ENCODE peak calls at places on chromosomes 1 and 21, in seven cellular contexts. One of them, this sample, is unnamed.

GRCh38 chr1:162230517-162230916 is 146.1 kb downstream of the SPATA46 start:
- DNase-seq in stimulated activated CD4-positive, alpha-beta T cell treated with anti-CD3 and anti-CD28 coated beads, Interleukin-1b, Interleukin-23, amount 100 ng/mL, for 4 hours: no peak
- DNase-seq in iris pigment epithelial cell: no peak
- DNase-seq in heart left ventricle: no peak
- DNase-seq in cardiac fibroblast: no peak
- DNase-seq in NCI-H1694: no peak
- DNase-seq in GM13976: no peak
- DNase-seq in this sample: no peak

GRCh38 chr21:32698286-32698685 is 29.5 kb downstream of the SYNJ1 start:
- DNase-seq in stimulated activated CD4-positive, alpha-beta T cell treated with anti-CD3 and anti-CD28 coated beads, Interleukin-1b, Interleukin-23, amount 100 ng/mL, for 4 hours: no peak
- DNase-seq in iris pigment epithelial cell: no peak
- DNase-seq in heart left ventricle: no peak
- DNase-seq in cardiac fibroblast: no peak
- DNase-seq in NCI-H1694: no peak
- DNase-seq in GM13976: no peak
- DNase-seq in this sample: no peak

GRCh38 chr1:209183195-209183594 is 400.3 kb upstream of the CAMK1G start:
- DNase-seq in stimulated activated CD4-positive, alpha-beta T cell treated with anti-CD3 and anti-CD28 coated beads, Interleukin-1b, Interleukin-23, amount 100 ng/mL, for 4 hours: no peak
- DNase-seq in iris pigment epithelial cell: no peak
- DNase-seq in heart left ventricle: no peak
- DNase-seq in cardiac fibroblast: no peak
- DNase-seq in NCI-H1694: no peak
- DNase-seq in GM13976: no peak
- DNase-seq in this sample: no peak

GRCh38 chr1:39779137-39779536 is 8.0 kb upstream of the OXCT2 start:
- DNase-seq in stimulated activated CD4-positive, alpha-beta T cell treated with anti-CD3 and anti-CD28 coated beads, Interleukin-1b, Interleukin-23, amount 100 ng/mL, for 4 hours: no peak
- DNase-seq in iris pigment epithelial cell: no peak
- DNase-seq in heart left ventricle: no peak
- DNase-seq in cardiac fibroblast: no peak
- DNase-seq in NCI-H1694: no peak
- DNase-seq in GM13976: no peak
- DNase-seq in this sample: no peak

GRCh38 chr1:229381234-229381633 is 38.4 kb upstream of the CCSAP start:
- DNase-seq in stimulated activated CD4-positive, alpha-beta T cell treated with anti-CD3 and anti-CD28 coated beads, Interleukin-1b, Interleukin-23, amount 100 ng/mL, for 4 hours: no peak
- DNase-seq in iris pigment epithelial cell: no peak
- DNase-seq in heart left ventricle: no peak
- DNase-seq in cardiac fibroblast: no peak
- DNase-seq in NCI-H1694: no peak
- DNase-seq in GM13976: no peak
- DNase-seq in this sample: no peak

GRCh38 chr1:88217386-88217785 is 466.7 kb upstream of the PKN2 start:
- DNase-seq in stimulated activated CD4-positive, alpha-beta T cell treated with anti-CD3 and anti-CD28 coated beads, Interleukin-1b, Interleukin-23, amount 100 ng/mL, for 4 hours: no peak
- DNase-seq in iris pigment epithelial cell: no peak
- DNase-seq in heart left ventricle: no peak
- DNase-seq in cardiac fibroblast: no peak
- DNase-seq in NCI-H1694: no peak
- DNase-seq in GM13976: no peak
- DNase-seq in this sample: no peak

GRCh38 chr1:212229654-212230053 is 55.6 kb upstream of the PPP2R5A start:
- DNase-seq in stimulated activated CD4-positive, alpha-beta T cell treated with anti-CD3 and anti-CD28 coated beads, Interleukin-1b, Interleukin-23, amount 100 ng/mL, for 4 hours: no peak
- DNase-seq in iris pigment epithelial cell: peak; percentile 81
- DNase-seq in heart left ventricle: no peak
- DNase-seq in cardiac fibroblast: peak; percentile 70
- DNase-seq in NCI-H1694: no peak
- DNase-seq in GM13976: no peak
- DNase-seq in this sample: no peak

GRCh38 chr1:214558002-214558770 is 6.8 kb upstream of the PTPN14 start:
- DNase-seq in stimulated activated CD4-positive, alpha-beta T cell treated with anti-CD3 and anti-CD28 coated beads, Interleukin-1b, Interleukin-23, amount 100 ng/mL, for 4 hours: no peak
- DNase-seq in iris pigment epithelial cell: peak; percentile 97
- DNase-seq in heart left ventricle: no peak
- DNase-seq in cardiac fibroblast: peak; percentile 90
- DNase-seq in NCI-H1694: no peak
- DNase-seq in GM13976: no peak
- DNase-seq in this sample: no peak

GRCh38 chr1:44870096-44870495 is 27.0 kb upstream of the PTCH2 start:
- DNase-seq in stimulated activated CD4-positive, alpha-beta T cell treated with anti-CD3 and anti-CD28 coated beads, Interleukin-1b, Interleukin-23, amount 100 ng/mL, for 4 hours: no peak
- DNase-seq in iris pigment epithelial cell: no peak
- DNase-seq in heart left ventricle: no peak
- DNase-seq in cardiac fibroblast: no peak
- DNase-seq in NCI-H1694: no peak
- DNase-seq in GM13976: no peak
- DNase-seq in this sample: no peak

GRCh38 chr21:43333301-43334062 is 93.4 kb downstream of the SIK1 start:
- DNase-seq in stimulated activated CD4-positive, alpha-beta T cell treated with anti-CD3 and anti-CD28 coated beads, Interleukin-1b, Interleukin-23, amount 100 ng/mL, for 4 hours: no peak
- DNase-seq in iris pigment epithelial cell: peak; percentile 84
- DNase-seq in heart left ventricle: peak; percentile 64
- DNase-seq in cardiac fibroblast: peak; percentile 91
- DNase-seq in NCI-H1694: no peak
- DNase-seq in GM13976: no peak
- DNase-seq in this sample: no peak

GRCh38 chr21:39132248-39132647 is 51.0 kb downstream of the PSMG1 start:
- DNase-seq in stimulated activated CD4-positive, alpha-beta T cell treated with anti-CD3 and anti-CD28 coated beads, Interleukin-1b, Interleukin-23, amount 100 ng/mL, for 4 hours: no peak
- DNase-seq in iris pigment epithelial cell: no peak
- DNase-seq in heart left ventricle: no peak
- DNase-seq in cardiac fibroblast: no peak
- DNase-seq in NCI-H1694: no peak
- DNase-seq in GM13976: no peak
- DNase-seq in this sample: no peak

GRCh38 chr1:89102055-89102454 is 23.9 kb downstream of the GBP2 start:
- DNase-seq in stimulated activated CD4-positive, alpha-beta T cell treated with anti-CD3 and anti-CD28 coated beads, Interleukin-1b, Interleukin-23, amount 100 ng/mL, for 4 hours: no peak
- DNase-seq in iris pigment epithelial cell: no peak
- DNase-seq in heart left ventricle: no peak
- DNase-seq in cardiac fibroblast: no peak
- DNase-seq in NCI-H1694: no peak
- DNase-seq in GM13976: no peak
- DNase-seq in this sample: no peak

GRCh38 chr1:198449281-198449680 is 91.2 kb downstream of the ATP6V1G3 start:
- DNase-seq in stimulated activated CD4-positive, alpha-beta T cell treated with anti-CD3 and anti-CD28 coated beads, Interleukin-1b, Interleukin-23, amount 100 ng/mL, for 4 hours: no peak
- DNase-seq in iris pigment epithelial cell: no peak
- DNase-seq in heart left ventricle: no peak
- DNase-seq in cardiac fibroblast: no peak
- DNase-seq in NCI-H1694: no peak
- DNase-seq in GM13976: no peak
- DNase-seq in this sample: no peak

GRCh38 chr1:33468972-33469371 is 3.5 kb upstream of the ZSCAN20 start:
- DNase-seq in stimulated activated CD4-positive, alpha-beta T cell treated with anti-CD3 and anti-CD28 coated beads, Interleukin-1b, Interleukin-23, amount 100 ng/mL, for 4 hours: no peak
- DNase-seq in iris pigment epithelial cell: no peak
- DNase-seq in heart left ventricle: no peak
- DNase-seq in cardiac fibroblast: no peak
- DNase-seq in NCI-H1694: no peak
- DNase-seq in GM13976: no peak
- DNase-seq in this sample: no peak

GRCh38 chr1:42822833-42823392 is 5.7 kb upstream of the SVBP start:
- DNase-seq in stimulated activated CD4-positive, alpha-beta T cell treated with anti-CD3 and anti-CD28 coated beads, Interleukin-1b, Interleukin-23, amount 100 ng/mL, for 4 hours: no peak
- DNase-seq in iris pigment epithelial cell: peak; percentile 78
- DNase-seq in heart left ventricle: no peak
- DNase-seq in cardiac fibroblast: peak; percentile 43
- DNase-seq in NCI-H1694: no peak
- DNase-seq in GM13976: no peak
- DNase-seq in this sample: no peak

GRCh38 chr1:69058454-69058853 is 509.3 kb upstream of the LRRC7 start:
- DNase-seq in stimulated activated CD4-positive, alpha-beta T cell treated with anti-CD3 and anti-CD28 coated beads, Interleukin-1b, Interleukin-23, amount 100 ng/mL, for 4 hours: no peak
- DNase-seq in iris pigment epithelial cell: no peak
- DNase-seq in heart left ventricle: no peak
- DNase-seq in cardiac fibroblast: no peak
- DNase-seq in NCI-H1694: no peak
- DNase-seq in GM13976: no peak
- DNase-seq in this sample: no peak

GRCh38 chr1:59393211-59394180 is 96.6 kb downstream of the FGGY start:
- DNase-seq in stimulated activated CD4-positive, alpha-beta T cell treated with anti-CD3 and anti-CD28 coated beads, Interleukin-1b, Interleukin-23, amount 100 ng/mL, for 4 hours: no peak
- DNase-seq in iris pigment epithelial cell: peak; percentile 92
- DNase-seq in heart left ventricle: peak; percentile 76
- DNase-seq in cardiac fibroblast: peak; percentile 82
- DNase-seq in NCI-H1694: peak; percentile 93
- DNase-seq in GM13976: no peak
- DNase-seq in this sample: peak; percentile 79

GRCh38 chr21:27466175-27466574 is 499.3 kb upstream of the ADAMTS5 start:
- DNase-seq in stimulated activated CD4-positive, alpha-beta T cell treated with anti-CD3 and anti-CD28 coated beads, Interleukin-1b, Interleukin-23, amount 100 ng/mL, for 4 hours: no peak
- DNase-seq in iris pigment epithelial cell: no peak
- DNase-seq in heart left ventricle: no peak
- DNase-seq in cardiac fibroblast: peak; percentile 21
- DNase-seq in NCI-H1694: no peak
- DNase-seq in GM13976: no peak
- DNase-seq in this sample: no peak

GRCh38 chr1:103900005-103900404 is 150.3 kb downstream of the AMY1C start:
- DNase-seq in stimulated activated CD4-positive, alpha-beta T cell treated with anti-CD3 and anti-CD28 coated beads, Interleukin-1b, Interleukin-23, amount 100 ng/mL, for 4 hours: no peak
- DNase-seq in iris pigment epithelial cell: no peak
- DNase-seq in heart left ventricle: no peak
- DNase-seq in cardiac fibroblast: no peak
- DNase-seq in NCI-H1694: no peak
- DNase-seq in GM13976: no peak
- DNase-seq in this sample: no peak

GRCh38 chr1:246528933-246529731 is 22.1 kb upstream of the SMYD3 start:
- DNase-seq in stimulated activated CD4-positive, alpha-beta T cell treated with anti-CD3 and anti-CD28 coated beads, Interleukin-1b, Interleukin-23, amount 100 ng/mL, for 4 hours: no peak
- DNase-seq in iris pigment epithelial cell: peak; percentile 3
- DNase-seq in heart left ventricle: no peak
- DNase-seq in cardiac fibroblast: no peak
- DNase-seq in NCI-H1694: no peak
- DNase-seq in GM13976: no peak
- DNase-seq in this sample: no peak

GRCh38 chr1:226697151-226697575 is 41.9 kb downstream of the ITPKB start:
- DNase-seq in stimulated activated CD4-positive, alpha-beta T cell treated with anti-CD3 and anti-CD28 coated beads, Interleukin-1b, Interleukin-23, amount 100 ng/mL, for 4 hours: no peak
- DNase-seq in iris pigment epithelial cell: peak; percentile 89
- DNase-seq in heart left ventricle: no peak
- DNase-seq in cardiac fibroblast: peak; percentile 83
- DNase-seq in NCI-H1694: no peak
- DNase-seq in GM13976: no peak
- DNase-seq in this sample: no peak

GRCh38 chr1:43269627-43270375 is at the start of gene TMEM125:
- DNase-seq in stimulated activated CD4-positive, alpha-beta T cell treated with anti-CD3 and anti-CD28 coated beads, Interleukin-1b, Interleukin-23, amount 100 ng/mL, for 4 hours: no peak
- DNase-seq in iris pigment epithelial cell: no peak
- DNase-seq in heart left ventricle: no peak
- DNase-seq in cardiac fibroblast: no peak
- DNase-seq in NCI-H1694: no peak
- DNase-seq in GM13976: peak; percentile 18
- DNase-seq in this sample: no peak

GRCh38 chr21:38811257-38811656 is 5.5 kb downstream of the ETS2 start:
- DNase-seq in stimulated activated CD4-positive, alpha-beta T cell treated with anti-CD3 and anti-CD28 coated beads, Interleukin-1b, Interleukin-23, amount 100 ng/mL, for 4 hours: no peak
- DNase-seq in iris pigment epithelial cell: peak; percentile 88
- DNase-seq in heart left ventricle: no peak
- DNase-seq in cardiac fibroblast: peak; percentile 98
- DNase-seq in NCI-H1694: no peak
- DNase-seq in GM13976: no peak
- DNase-seq in this sample: no peak

GRCh38 chr1:35641233-35641866 is at the start of gene PSMB2:
- DNase-seq in stimulated activated CD4-positive, alpha-beta T cell treated with anti-CD3 and anti-CD28 coated beads, Interleukin-1b, Interleukin-23, amount 100 ng/mL, for 4 hours: peak; percentile 94
- DNase-seq in iris pigment epithelial cell: peak; percentile 96
- DNase-seq in heart left ventricle: peak; percentile 97
- DNase-seq in cardiac fibroblast: peak; percentile 98
- DNase-seq in NCI-H1694: peak; percentile 84
- DNase-seq in GM13976: peak; percentile 92
- DNase-seq in this sample: peak; percentile 92

GRCh38 chr1:94126651-94127050 is 5.7 kb upstream of the ABCA4 start:
- DNase-seq in stimulated activated CD4-positive, alpha-beta T cell treated with anti-CD3 and anti-CD28 coated beads, Interleukin-1b, Interleukin-23, amount 100 ng/mL, for 4 hours: no peak
- DNase-seq in iris pigment epithelial cell: peak; percentile 63
- DNase-seq in heart left ventricle: no peak
- DNase-seq in cardiac fibroblast: peak; percentile 44
- DNase-seq in NCI-H1694: no peak
- DNase-seq in GM13976: no peak
- DNase-seq in this sample: no peak

GRCh38 chr1:206591696-206592095 is 20.6 kb downstream of the EIF2D start:
- DNase-seq in stimulated activated CD4-positive, alpha-beta T cell treated with anti-CD3 and anti-CD28 coated beads, Interleukin-1b, Interleukin-23, amount 100 ng/mL, for 4 hours: no peak
- DNase-seq in iris pigment epithelial cell: no peak
- DNase-seq in heart left ventricle: no peak
- DNase-seq in cardiac fibroblast: no peak
- DNase-seq in NCI-H1694: no peak
- DNase-seq in GM13976: no peak
- DNase-seq in this sample: no peak

GRCh38 chr1:174074757-174075156 is 52.6 kb upstream of the RC3H1 start:
- DNase-seq in stimulated activated CD4-positive, alpha-beta T cell treated with anti-CD3 and anti-CD28 coated beads, Interleukin-1b, Interleukin-23, amount 100 ng/mL, for 4 hours: no peak
- DNase-seq in iris pigment epithelial cell: peak; percentile 42
- DNase-seq in heart left ventricle: no peak
- DNase-seq in cardiac fibroblast: peak; percentile 60
- DNase-seq in NCI-H1694: no peak
- DNase-seq in GM13976: peak; percentile 34
- DNase-seq in this sample: peak; percentile 15

GRCh38 chr1:237814319-237814924 is 76.3 kb downstream of the ZP4 start:
- DNase-seq in stimulated activated CD4-positive, alpha-beta T cell treated with anti-CD3 and anti-CD28 coated beads, Interleukin-1b, Interleukin-23, amount 100 ng/mL, for 4 hours: no peak
- DNase-seq in iris pigment epithelial cell: peak; percentile 26
- DNase-seq in heart left ventricle: no peak
- DNase-seq in cardiac fibroblast: peak; percentile 11
- DNase-seq in NCI-H1694: peak; percentile 5
- DNase-seq in GM13976: no peak
- DNase-seq in this sample: no peak

GRCh38 chr1:228101994-228102790 is 933 bp downstream of the C1orf35 start:
- DNase-seq in stimulated activated CD4-positive, alpha-beta T cell treated with anti-CD3 and anti-CD28 coated beads, Interleukin-1b, Interleukin-23, amount 100 ng/mL, for 4 hours: peak; percentile 40
- DNase-seq in iris pigment epithelial cell: peak; percentile 40
- DNase-seq in heart left ventricle: peak; percentile 71
- DNase-seq in cardiac fibroblast: peak; percentile 28
- DNase-seq in NCI-H1694: no peak
- DNase-seq in GM13976: peak; percentile 79
- DNase-seq in this sample: no peak

GRCh38 chr1:172533511-172534116 is 664 bp downstream of the SUCO start:
- DNase-seq in stimulated activated CD4-positive, alpha-beta T cell treated with anti-CD3 and anti-CD28 coated beads, Interleukin-1b, Interleukin-23, amount 100 ng/mL, for 4 hours: peak; percentile 1
- DNase-seq in iris pigment epithelial cell: peak; percentile 38
- DNase-seq in heart left ventricle: no peak
- DNase-seq in cardiac fibroblast: peak; percentile 43
- DNase-seq in NCI-H1694: peak; percentile 35
- DNase-seq in GM13976: no peak
- DNase-seq in this sample: no peak

GRCh38 chr21:45404726-45405270 is at the start of gene COL18A1:
- DNase-seq in stimulated activated CD4-positive, alpha-beta T cell treated with anti-CD3 and anti-CD28 coated beads, Interleukin-1b, Interleukin-23, amount 100 ng/mL, for 4 hours: peak; percentile 54
- DNase-seq in iris pigment epithelial cell: no peak
- DNase-seq in heart left ventricle: peak; percentile 84
- DNase-seq in cardiac fibroblast: peak; percentile 31
- DNase-seq in NCI-H1694: no peak
- DNase-seq in GM13976: peak; percentile 79
- DNase-seq in this sample: peak; percentile 41

GRCh38 chr1:25527946-25528595 is 15.3 kb upstream of the LDLRAP1 start:
- DNase-seq in stimulated activated CD4-positive, alpha-beta T cell treated with anti-CD3 and anti-CD28 coated beads, Interleukin-1b, Interleukin-23, amount 100 ng/mL, for 4 hours: no peak
- DNase-seq in iris pigment epithelial cell: no peak
- DNase-seq in heart left ventricle: no peak
- DNase-seq in cardiac fibroblast: no peak
- DNase-seq in NCI-H1694: no peak
- DNase-seq in GM13976: no peak
- DNase-seq in this sample: no peak

GRCh38 chr1:25080294-25081209 is 150.5 kb upstream of the RUNX3 start:
- DNase-seq in stimulated activated CD4-positive, alpha-beta T cell treated with anti-CD3 and anti-CD28 coated beads, Interleukin-1b, Interleukin-23, amount 100 ng/mL, for 4 hours: no peak
- DNase-seq in iris pigment epithelial cell: peak; percentile 16
- DNase-seq in heart left ventricle: no peak
- DNase-seq in cardiac fibroblast: peak; percentile 25
- DNase-seq in NCI-H1694: no peak
- DNase-seq in GM13976: no peak
- DNase-seq in this sample: no peak

GRCh38 chr1:6265173-6265572 is 4.3 kb upstream of the GPR153 start:
- DNase-seq in stimulated activated CD4-positive, alpha-beta T cell treated with anti-CD3 and anti-CD28 coated beads, Interleukin-1b, Interleukin-23, amount 100 ng/mL, for 4 hours: no peak
- DNase-seq in iris pigment epithelial cell: no peak
- DNase-seq in heart left ventricle: no peak
- DNase-seq in cardiac fibroblast: no peak
- DNase-seq in NCI-H1694: no peak
- DNase-seq in GM13976: no peak
- DNase-seq in this sample: no peak

GRCh38 chr1:223731076-223731770 is 18.9 kb downstream of the CAPN2 start:
- DNase-seq in stimulated activated CD4-positive, alpha-beta T cell treated with anti-CD3 and anti-CD28 coated beads, Interleukin-1b, Interleukin-23, amount 100 ng/mL, for 4 hours: no peak
- DNase-seq in iris pigment epithelial cell: peak; percentile 90
- DNase-seq in heart left ventricle: peak; percentile 88
- DNase-seq in cardiac fibroblast: peak; percentile 86
- DNase-seq in NCI-H1694: no peak
- DNase-seq in GM13976: no peak
- DNase-seq in this sample: peak; percentile 76

GRCh38 chr1:47785561-47786271 is 211.5 kb downstream of the TRABD2B start:
- DNase-seq in stimulated activated CD4-positive, alpha-beta T cell treated with anti-CD3 and anti-CD28 coated beads, Interleukin-1b, Interleukin-23, amount 100 ng/mL, for 4 hours: no peak
- DNase-seq in iris pigment epithelial cell: no peak
- DNase-seq in heart left ventricle: no peak
- DNase-seq in cardiac fibroblast: no peak
- DNase-seq in NCI-H1694: no peak
- DNase-seq in GM13976: no peak
- DNase-seq in this sample: peak; percentile 61